ENCODE peak calls at places on chromosomes 2 and 18, in five cellular contexts. I, V, R, N and P are unnamed samples.

GRCh38 chr2:222024934-222025890 is 273.6 kb downstream of the PAX3 start:
- DNase-seq in V (peak; percentile 19), I (peak; percentile 54), R (no peak), N (peak; percentile 41), P (peak; percentile 57)

GRCh38 chr2:108101481-108101880 is 115.2 kb downstream of the SLC5A7 start:
- DNase-seq in N (no peak), I (no peak), R (no peak), V (no peak), P (no peak)

GRCh38 chr2:15119722-15120175 is 441.4 kb downstream of the NBAS start:
- DNase-seq in N (no peak), V (peak; percentile 58), I (no peak), R (no peak), P (no peak)

GRCh38 chr2:8119782-8120551 is 561.9 kb upstream of the ID2 start:
- DNase-seq in N (no peak), R (no peak), V (no peak), I (no peak), P (peak; percentile 65)

GRCh38 chr2:162925595-162925994 is 87.0 kb upstream of the KCNH7 start:
- DNase-seq in R (no peak), I (no peak), V (no peak), N (no peak), P (no peak)

GRCh38 chr2:164599954-164600589 is 21.2 kb downstream of the GRB14 start:
- DNase-seq in I (peak; percentile 86), N (peak; percentile 31), V (peak; percentile 81), R (no peak), P (peak; percentile 75)

GRCh38 chr2:96146151-96146880 is 1.1 kb upstream of the DUSP2 start:
- DNase-seq in I (peak; percentile 69), V (peak; percentile 87), R (no peak), N (no peak), P (peak; percentile 34)

GRCh38 chr18:2914185-2914584 is 67.4 kb downstream of the EMILIN2 start:
- DNase-seq in I (no peak), N (no peak), V (no peak), R (peak; percentile 54), P (no peak)

GRCh38 chr2:32805104-32806095 is 141.4 kb upstream of the LTBP1 start:
- DNase-seq in I (no peak), R (no peak), V (no peak), N (no peak), P (peak; percentile 60)

GRCh38 chr2:25505630-25506029 is 163.9 kb upstream of the DNMT3A start:
- DNase-seq in I (no peak), R (no peak), N (no peak), V (no peak), P (no peak)

GRCh38 chr2:232798156-232798555 is 21.8 kb upstream of the KCNJ13 start:
- DNase-seq in N (no peak), V (no peak), R (no peak), I (no peak), P (no peak)

GRCh38 chr18:48186084-48186798 is 222.9 kb downstream of the ZBTB7C start:
- DNase-seq in R (no peak), V (no peak), N (no peak), I (no peak), P (no peak)